ENCODE peak calls at places on chromosomes 3 and 15, in five cellular contexts. One of them, this sample, is unnamed. For H3K9me3 and H3K4me1, the result is how much of the 10 kb centered on the place peaks cover.

GRCh38 chr3:111335512-111335911 is 206.5 kb upstream of the CD96 start:
- DNase-seq in uterus: no peak
- DNase-seq in transverse colon: no peak
- DNase-seq in testis: no peak
- DNase-seq in SK-N-SH: no peak
- DNase-seq in this sample: no peak

GRCh38 chr15:66982816-66983215 is 82.6 kb upstream of the SMAD3 start:
- DNase-seq in transverse colon: no peak
- DNase-seq in testis: no peak
- DNase-seq in uterus: no peak
- DNase-seq in SK-N-SH: no peak
- DNase-seq in this sample: no peak

GRCh38 chr15:60469893-60470641 is 8.9 kb downstream of the ICE2 start:
- DNase-seq in testis: no peak
- DNase-seq in transverse colon: no peak
- DNase-seq in uterus: no peak
- DNase-seq in SK-N-SH: no peak
- DNase-seq in this sample: no peak

GRCh38 chr3:29153811-29154210 is 127.1 kb upstream of the RBMS3 start:
- DNase-seq in SK-N-SH: no peak
- DNase-seq in testis: no peak
- DNase-seq in uterus: no peak
- DNase-seq in transverse colon: no peak
- DNase-seq in this sample: peak

GRCh38 chr3:110738531-110738930 is 333.1 kb upstream of the NECTIN3 start:
- DNase-seq in transverse colon: no peak
- DNase-seq in uterus: no peak
- DNase-seq in testis: no peak
- DNase-seq in SK-N-SH: no peak
- DNase-seq in this sample: no peak

GRCh38 chr3:129128357-129129155 is 7.0 kb upstream of the RAB43 start:
- DNase-seq in SK-N-SH: no peak
- DNase-seq in testis: no peak
- DNase-seq in uterus: no peak
- DNase-seq in transverse colon: no peak
- DNase-seq in this sample: no peak

GRCh38 chr15:75215107-75216004 is 13.7 kb downstream of the C15orf39 start:
- DNase-seq in testis: no peak
- DNase-seq in SK-N-SH: no peak
- DNase-seq in uterus: no peak
- DNase-seq in transverse colon: no peak
- DNase-seq in this sample: no peak

GRCh38 chr3:183149915-183150825 is 12.4 kb downstream of the LAMP3 start:
- DNase-seq in SK-N-SH: no peak
- DNase-seq in transverse colon: no peak
- DNase-seq in testis: no peak
- DNase-seq in uterus: no peak
- DNase-seq in this sample: no peak

GRCh38 chr3:120642368-120642948 is 39.6 kb downstream of the HGD start:
- DNase-seq in uterus: no peak
- DNase-seq in testis: no peak
- DNase-seq in transverse colon: no peak
- DNase-seq in SK-N-SH: no peak
- DNase-seq in this sample: no peak

GRCh38 chr3:128280466-128281455 is 127.5 kb downstream of the EEFSEC start:
- DNase-seq in testis: no peak
- DNase-seq in uterus: no peak
- DNase-seq in transverse colon: no peak
- DNase-seq in SK-N-SH: no peak
- DNase-seq in this sample: no peak

GRCh38 chr15:84893607-84894006 is 9.1 kb downstream of the SLC28A1 start:
- DNase-seq in testis: no peak
- DNase-seq in SK-N-SH: no peak
- DNase-seq in uterus: no peak
- DNase-seq in transverse colon: no peak
- DNase-seq in this sample: no peak

GRCh38 chr3:186464424-186465093 is 79.6 kb downstream of the CRYGS start:
- DNase-seq in uterus: no peak
- DNase-seq in transverse colon: no peak
- DNase-seq in testis: no peak
- DNase-seq in SK-N-SH: no peak
- DNase-seq in this sample: no peak

GRCh38 chr3:161395115-161395514 is 23.8 kb upstream of the SPTSSB start:
- DNase-seq in testis: no peak
- DNase-seq in transverse colon: no peak
- DNase-seq in uterus: no peak
- DNase-seq in SK-N-SH: no peak
- DNase-seq in this sample: peak

GRCh38 chr15:41018534-41018933 is 65.3 kb downstream of the CHAC1 start:
- DNase-seq in uterus: peak
- DNase-seq in testis: peak
- DNase-seq in SK-N-SH: no peak
- DNase-seq in transverse colon: peak
- DNase-seq in this sample: no peak

GRCh38 chr15:49045691-49046112 is 544 bp downstream of the SECISBP2L start:
- DNase-seq in transverse colon: no peak
- DNase-seq in SK-N-SH: no peak
- DNase-seq in uterus: peak
- DNase-seq in testis: no peak
- DNase-seq in this sample: peak

GRCh38 chr3:113844622-113845222 is 6.1 kb downstream of the GRAMD1C start:
- DNase-seq in uterus: no peak
- DNase-seq in SK-N-SH: peak
- DNase-seq in testis: no peak
- DNase-seq in transverse colon: no peak
- DNase-seq in this sample: peak

GRCh38 chr3:94596887-94597537 is 534.2 kb downstream of the NSUN3 start:
- DNase-seq in testis: no peak
- DNase-seq in transverse colon: no peak
- DNase-seq in SK-N-SH: no peak
- DNase-seq in uterus: no peak
- DNase-seq in this sample: no peak

GRCh38 chr15:89335289-89336041 is 841 bp upstream of the POLG start:
- DNase-seq in SK-N-SH: peak
- DNase-seq in testis: peak
- DNase-seq in transverse colon: peak
- DNase-seq in uterus: no peak
- DNase-seq in this sample: no peak

GRCh38 chr3:36868614-36869436 is 76.0 kb downstream of the TRANK1 start:
- DNase-seq in testis: peak
- DNase-seq in uterus: peak
- DNase-seq in transverse colon: peak
- DNase-seq in SK-N-SH: peak
- DNase-seq in this sample: peak

GRCh38 chr3:51646091-51646490 is 25.0 kb upstream of the TEX264 start:
- DNase-seq in uterus: no peak
- DNase-seq in testis: no peak
- DNase-seq in transverse colon: no peak
- DNase-seq in SK-N-SH: no peak
- DNase-seq in this sample: no peak

GRCh38 chr15:78714890-78715289 is 73.9 kb upstream of the CHRNB4 start:
- DNase-seq in transverse colon: no peak
- DNase-seq in SK-N-SH: no peak
- DNase-seq in testis: no peak
- DNase-seq in uterus: no peak
- DNase-seq in this sample: no peak

GRCh38 chr3:18888370-18888769 is 259.9 kb upstream of the KCNH8 start:
- DNase-seq in SK-N-SH: no peak
- DNase-seq in transverse colon: no peak
- DNase-seq in uterus: no peak
- DNase-seq in testis: no peak
- DNase-seq in this sample: no peak

GRCh38 chr3:16697437-16698258 is 92.4 kb upstream of the DAZL start:
- DNase-seq in testis: no peak
- DNase-seq in transverse colon: no peak
- DNase-seq in uterus: no peak
- DNase-seq in SK-N-SH: no peak
- DNase-seq in this sample: no peak

GRCh38 chr15:39581501-39582285 is 814 bp downstream of the THBS1 start:
- DNase-seq in testis: peak
- DNase-seq in SK-N-SH: peak
- DNase-seq in uterus: peak
- DNase-seq in transverse colon: peak
- DNase-seq in this sample: no peak

GRCh38 chr15:64216722-64217428 is 54.1 kb upstream of the PPIB start:
- DNase-seq in uterus: no peak
- DNase-seq in SK-N-SH: peak
- DNase-seq in testis: peak
- DNase-seq in transverse colon: no peak
- DNase-seq in this sample: no peak

GRCh38 chr15:100216177-100216576 is 125.6 kb downstream of the ADAMTS17 start:
- DNase-seq in SK-N-SH: no peak
- DNase-seq in testis: no peak
- DNase-seq in uterus: no peak
- DNase-seq in transverse colon: no peak
- DNase-seq in this sample: no peak

GRCh38 chr3:139935866-139936817 is 1.2 kb downstream of the CLSTN2 start:
- DNase-seq in transverse colon: no peak
- DNase-seq in SK-N-SH: peak
- DNase-seq in uterus: peak
- DNase-seq in testis: peak
- DNase-seq in this sample: no peak

GRCh38 chr15:99442268-99442897 is 123.4 kb upstream of the MEF2A start:
- DNase-seq in transverse colon: peak
- DNase-seq in uterus: peak
- DNase-seq in SK-N-SH: peak
- DNase-seq in testis: peak
- DNase-seq in this sample: no peak

GRCh38 chr15:76894174-76894573 is 11.0 kb downstream of the SCAPER start:
- DNase-seq in uterus: no peak
- DNase-seq in testis: no peak
- DNase-seq in SK-N-SH: no peak
- DNase-seq in transverse colon: no peak
- DNase-seq in this sample: no peak

GRCh38 chr3:194407423-194407822 is 8.4 kb upstream of the GP5 start:
- DNase-seq in testis: no peak
- DNase-seq in transverse colon: no peak
- DNase-seq in SK-N-SH: no peak
- DNase-seq in uterus: no peak
- DNase-seq in this sample: no peak

GRCh38 chr3:29754346-29754745 is 473.5 kb downstream of the RBMS3 start:
- DNase-seq in SK-N-SH: no peak
- DNase-seq in uterus: no peak
- DNase-seq in transverse colon: no peak
- DNase-seq in testis: no peak
- DNase-seq in this sample: no peak

GRCh38 chr3:53704363-53704725 is 141.9 kb downstream of the CHDH start:
- DNase-seq in testis: no peak
- DNase-seq in transverse colon: no peak
- DNase-seq in uterus: no peak
- DNase-seq in SK-N-SH: no peak
- DNase-seq in this sample: no peak

GRCh38 chr15:56227780-56228179 is 15.9 kb downstream of the RFX7 start:
- DNase-seq in uterus: no peak
- DNase-seq in testis: no peak
- DNase-seq in SK-N-SH: no peak
- DNase-seq in transverse colon: no peak
- DNase-seq in this sample: no peak
- H3K9me3 ChIP-seq in uterus: under half
- H3K9me3 ChIP-seq in testis: under half
- H3K9me3 ChIP-seq in SK-N-SH: under half
- H3K9me3 ChIP-seq in transverse colon: under half
- H3K9me3 ChIP-seq in this sample: under half

DNA sequence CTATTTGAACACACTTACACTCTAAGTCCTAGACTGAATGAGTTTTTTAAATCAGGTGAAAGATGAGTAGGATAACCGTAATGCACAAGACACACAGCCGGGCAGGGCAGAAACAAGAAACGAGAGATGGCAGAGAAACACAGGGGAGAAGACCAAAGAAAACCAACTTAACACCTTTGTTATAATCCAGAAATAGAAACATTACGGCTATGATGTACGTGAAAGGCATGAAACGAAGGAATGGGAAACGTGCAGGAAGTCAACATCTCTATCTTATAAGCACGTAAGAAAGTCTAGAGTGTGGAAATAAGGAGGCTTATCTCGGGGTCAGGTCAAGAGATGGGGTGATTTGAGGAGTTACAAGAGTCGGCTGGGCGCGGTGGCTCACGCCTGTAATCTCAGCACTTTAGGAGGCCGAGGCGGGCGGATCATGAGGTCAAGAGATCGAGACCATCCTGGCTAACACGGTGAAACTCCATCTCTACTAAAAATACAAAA is 1.9 kb upstream of the TNFSF10 start:
- DNase-seq in SK-N-SH: no peak
- DNase-seq in testis: no peak
- DNase-seq in uterus: no peak
- DNase-seq in transverse colon: no peak
- DNase-seq in this sample: no peak
- H3K27ac ChIP-seq in SK-N-SH: no peak
- H3K27ac ChIP-seq in testis: no peak
- H3K27ac ChIP-seq in uterus: no peak
- H3K27ac ChIP-seq in transverse colon: no peak
- H3K27ac ChIP-seq in this sample: no peak

GRCh38 chr15:74179983-74180688 is 6.6 kb downstream of the ISLR start:
- DNase-seq in transverse colon: no peak
- DNase-seq in SK-N-SH: peak
- DNase-seq in testis: no peak
- DNase-seq in uterus: peak
- DNase-seq in this sample: no peak

GRCh38 chr15:74179101-74179841 is 5.8 kb downstream of the ISLR start:
- DNase-seq in uterus: peak
- DNase-seq in testis: peak
- DNase-seq in transverse colon: peak
- DNase-seq in SK-N-SH: peak
- DNase-seq in this sample: no peak

GRCh38 chr15:74182131-74182530 is 8.6 kb downstream of the ISLR start:
- DNase-seq in SK-N-SH: no peak
- DNase-seq in uterus: no peak
- DNase-seq in testis: no peak
- DNase-seq in transverse colon: no peak
- DNase-seq in this sample: no peak

GRCh38 chr15:74178326-74179100 is 5.0 kb downstream of the ISLR start:
- DNase-seq in transverse colon: no peak
- DNase-seq in testis: no peak
- DNase-seq in SK-N-SH: peak
- DNase-seq in uterus: peak
- DNase-seq in this sample: no peak

GRCh38 chr15:74180689-74181602 is 7.4 kb downstream of the ISLR start:
- DNase-seq in SK-N-SH: peak
- DNase-seq in testis: no peak
- DNase-seq in uterus: no peak
- DNase-seq in transverse colon: no peak
- DNase-seq in this sample: no peak
- H3K4me1 ChIP-seq in SK-N-SH: under half
- H3K4me1 ChIP-seq in testis: under half
- H3K4me1 ChIP-seq in uterus: under half
- H3K4me1 ChIP-seq in transverse colon: under half
- H3K4me1 ChIP-seq in this sample: under half

DNA sequence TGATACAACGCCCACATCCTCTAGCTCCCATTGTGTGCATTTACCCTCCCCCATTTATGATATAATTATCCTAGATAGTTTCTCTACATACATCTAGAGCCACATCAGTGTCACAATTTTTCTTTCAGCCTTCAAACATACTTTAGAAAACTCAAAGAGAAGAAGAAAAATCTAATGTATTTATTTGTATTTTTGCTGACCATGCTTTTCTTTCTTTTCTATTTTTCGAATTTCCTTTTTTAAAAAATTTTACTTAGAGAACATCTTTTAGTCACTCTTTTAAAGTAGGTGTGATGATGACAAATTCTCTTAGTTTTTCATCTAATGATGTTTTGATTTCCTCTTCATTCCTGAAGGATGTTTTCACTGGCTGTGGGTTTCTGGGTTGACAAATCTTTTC is 117.0 kb upstream of the CHL1 start:
- DNase-seq in SK-N-SH: no peak
- DNase-seq in transverse colon: no peak
- DNase-seq in uterus: no peak
- DNase-seq in testis: no peak
- DNase-seq in this sample: no peak
- H3K9me3 ChIP-seq in SK-N-SH: under half
- H3K9me3 ChIP-seq in transverse colon: under half
- H3K9me3 ChIP-seq in uterus: under half
- H3K9me3 ChIP-seq in testis: under half
- H3K9me3 ChIP-seq in this sample: under half

This sample was measured in CD4-positive, alpha-beta memory T cell.